ENCODE peak calls at places on chromosomes 16 and 17, in nine cellular contexts. C, S, J, A, R, B, X, W and T are unnamed samples.

GRCh38 chr17:57892820-57893595 is 43.2 kb upstream of the MRPS23 start:
- DNase-seq in R (peak), X (peak), A (peak), J (peak), C (peak), B (peak), W (peak), S (peak), T (peak)

GRCh38 chr17:50550661-50551432 is 3.9 kb downstream of the SPATA20 start:
- DNase-seq in X (peak), A (peak), C (peak), S (peak), J (peak), R (peak), W (no peak), B (peak), T (peak)

GRCh38 chr17:82648761-82649474 is 674 bp upstream of the WDR45B start:
- DNase-seq in B (no peak), W (no peak), X (peak), R (peak), S (peak), J (no peak), C (peak), A (peak), T (peak)

GRCh38 chr16:85137323-85138072 is 25.2 kb upstream of the CIBAR2 start:
- DNase-seq in R (peak), J (no peak), B (peak), S (peak), W (peak), A (peak), X (no peak), C (peak), T (peak)

GRCh38 chr17:72419866-72420774 is 299.3 kb downstream of the SOX9 start:
- DNase-seq in B (no peak), A (peak), R (no peak), W (no peak), S (no peak), J (no peak), C (no peak), X (peak), T (peak)

GRCh38 chr16:89564476-89565255 is 4.2 kb downstream of the RPL13 start:
- DNase-seq in W (no peak), J (no peak), B (no peak), S (no peak), C (no peak), X (peak), R (no peak), A (no peak), T (no peak)

GRCh38 chr17:36131931-36132330 is 28.3 kb downstream of the CCL4 start:
- DNase-seq in C (no peak), X (no peak), J (no peak), B (no peak), A (no peak), S (no peak), W (no peak), R (no peak), T (no peak)

GRCh38 chr16:11757671-11758545 is 15.3 kb upstream of the TXNDC11 start:
- DNase-seq in X (no peak), S (no peak), J (no peak), A (no peak), W (no peak), R (no peak), B (peak), C (peak), T (no peak)

GRCh38 chr16:56860226-56861020 is 4.6 kb upstream of the SLC12A3 start:
- DNase-seq in R (no peak), A (no peak), C (no peak), B (no peak), X (peak), J (no peak), W (no peak), S (peak), T (no peak)

GRCh38 chr17:33144837-33145236 is 148.3 kb downstream of the ASIC2 start:
- DNase-seq in B (no peak), W (no peak), X (no peak), J (no peak), C (no peak), R (no peak), S (no peak), A (no peak), T (no peak)

GRCh38 chr16:21001262-21001661 is 100.7 kb downstream of the LYRM1 start:
- DNase-seq in R (no peak), J (peak), W (peak), C (peak), A (peak), S (no peak), X (peak), B (peak), T (peak)

GRCh38 chr17:73798111-73798748 is 154.0 kb upstream of the SDK2 start:
- DNase-seq in A (peak), W (no peak), B (no peak), X (peak), R (peak), J (peak), S (no peak), C (peak), T (peak)

GRCh38 chr17:43517615-43518386 is 28.3 kb downstream of the ETV4 start:
- DNase-seq in C (no peak), X (no peak), A (no peak), S (no peak), B (peak), J (no peak), R (no peak), W (no peak), T (peak)

GRCh38 chr17:3755335-3756030 is 31.8 kb downstream of the HASPIN start:
- DNase-seq in B (no peak), X (no peak), J (no peak), A (peak), R (no peak), C (no peak), W (no peak), S (no peak), T (no peak)

GRCh38 chr17:3751836-3752235 is 28.1 kb downstream of the HASPIN start:
- DNase-seq in A (no peak), B (no peak), S (no peak), J (no peak), X (no peak), C (no peak), R (no peak), W (no peak), T (no peak)

GRCh38 chr17:3754066-3754457 is 30.4 kb downstream of the HASPIN start:
- DNase-seq in W (no peak), C (no peak), B (no peak), A (no peak), X (no peak), J (no peak), S (no peak), R (no peak), T (no peak)

GRCh38 chr17:3750926-3751325 is 27.2 kb downstream of the HASPIN start:
- DNase-seq in X (peak), B (no peak), J (no peak), A (no peak), R (no peak), C (no peak), W (no peak), S (no peak), T (no peak)

GRCh38 chr17:3754458-3755334 is 31.0 kb downstream of the HASPIN start:
- DNase-seq in R (peak), W (no peak), S (no peak), A (peak), B (no peak), J (peak), C (peak), X (no peak), T (no peak)
- TF ChIP-seq POLR2A in R (no peak), W (no peak), S (no peak), A (peak), B (no peak), J (no peak), C (no peak), X (no peak), T (no peak)

DNA sequence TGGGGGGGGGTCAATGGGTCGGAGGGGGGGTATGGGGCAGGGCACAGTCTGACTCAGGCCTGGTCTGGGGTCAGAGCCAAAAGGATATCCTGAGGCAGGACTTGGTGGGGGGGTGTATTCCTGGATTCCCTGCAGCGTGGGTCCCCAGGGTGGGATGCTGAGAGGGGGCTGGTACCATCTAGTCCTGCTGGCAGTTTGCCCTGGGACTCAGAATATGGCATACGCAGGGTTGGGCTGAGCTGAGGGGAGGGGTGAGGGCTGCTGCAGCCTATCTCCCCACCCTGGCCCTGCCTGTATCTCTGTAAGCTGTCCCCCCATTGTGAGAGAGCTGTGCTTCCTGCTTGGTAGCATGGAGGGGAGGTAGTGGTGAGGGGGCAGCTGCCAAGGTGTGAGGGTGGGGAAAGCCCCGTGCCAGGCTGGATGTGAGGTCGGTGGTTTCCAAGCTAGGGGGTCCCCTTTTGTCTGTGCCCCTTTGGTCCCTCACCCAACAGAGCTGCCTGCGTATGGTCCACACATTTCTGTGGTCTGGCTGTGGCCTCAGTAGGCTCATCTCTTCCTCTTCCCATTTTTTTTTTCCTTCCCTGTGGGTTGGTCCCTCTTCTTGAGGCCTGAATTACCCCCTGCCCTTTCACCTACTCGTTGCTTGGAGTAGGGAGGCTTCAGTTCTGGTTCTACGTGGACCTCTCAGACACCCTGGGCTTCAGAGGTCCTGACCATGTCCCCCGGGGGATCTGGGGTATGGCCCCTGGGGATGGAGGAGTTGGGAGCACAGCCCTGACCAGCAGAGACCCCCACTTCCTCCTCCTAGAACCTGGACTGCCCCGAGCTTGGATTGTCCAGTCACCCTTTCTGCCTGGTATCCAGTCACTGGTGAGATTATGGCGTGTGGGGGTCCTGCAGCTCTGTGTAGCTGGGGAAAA is 15.0 kb downstream of the RARA start:
- DNase-seq in X (peak), A (peak), B (peak), R (no peak), J (peak), S (peak), W (no peak), C (no peak), T (no peak)
- TF ChIP-seq POLR2A in X (no peak), A (no peak), B (no peak), R (no peak), J (no peak), S (no peak), W (no peak), C (no peak), T (no peak)

GRCh38 chr17:7207120-7208001 is 12.3 kb downstream of the DLG4 start:
- DNase-seq in C (no peak), A (peak), J (no peak), W (no peak), R (no peak), X (no peak), S (peak), B (no peak), T (no peak)

GRCh38 chr17:7203391-7203790 is 16.2 kb downstream of the DLG4 start:
- DNase-seq in W (no peak), X (no peak), R (no peak), J (no peak), S (no peak), B (no peak), A (no peak), C (no peak), T (no peak)

GRCh38 chr17:7208027-7208571 is 11.5 kb downstream of the DLG4 start:
- DNase-seq in R (no peak), B (no peak), S (no peak), X (no peak), J (no peak), W (no peak), C (no peak), A (peak), T (no peak)

GRCh38 chr17:7204335-7204734 is 15.3 kb downstream of the DLG4 start:
- DNase-seq in C (no peak), J (no peak), W (no peak), A (no peak), R (no peak), X (no peak), S (no peak), B (no peak), T (no peak)

GRCh38 chr17:7204828-7205461 is 14.7 kb downstream of the DLG4 start:
- DNase-seq in S (peak), C (peak), J (peak), A (peak), W (peak), X (peak), B (peak), R (peak), T (no peak)
- TF ChIP-seq POLR2A in S (no peak), C (peak), J (no peak), A (no peak), W (no peak), X (no peak), B (no peak), R (no peak), T (no peak)

GRCh38 chr17:8161289-8162231 is 1.2 kb downstream of the VAMP2 start:
- DNase-seq in A (no peak), C (no peak), J (no peak), S (peak), X (no peak), R (no peak), W (no peak), B (no peak), T (no peak)
- TF ChIP-seq POLR2A in A (no peak), C (no peak), J (no peak), S (no peak), X (no peak), R (no peak), W (no peak), B (no peak), T (no peak)